ENCODE peak calls at places on chromosomes 1 and 21, in eight cellular contexts. J is AG09309; C is RWPE1; W is germinal center; T is EL; I is C1 segment of cervical spinal cord; L is activated T-helper 1 cell treated with anti-CD3 and anti-CD28 coated beads, Interleukin-12 subunit alpha, Interleukin-12 subunit beta, Interleukin-2, Interleukin-4 antibody, amounts not matched to agents 30 ng/mL and 10 ng/mL and 1 ng/mL, durations not matched to agents 14 hours and 24 hours and 36 hours; S is fibroblast of the conjunctiva. Z is an unnamed sample.

GRCh38 chr1:225735252-225736149 is 42.1 kb upstream of the SRP9 start:
- DNase-seq in J (peak), C (peak), W (no peak), T (peak), I (no peak), L (no peak), S (peak), Z (peak)

GRCh38 chr1:30085814-30086770 is 637.3 kb downstream of the MATN1 start:
- DNase-seq in J (no peak), C (no peak), W (peak), T (peak), I (peak), L (peak), S (peak), Z (no peak)

GRCh38 chr21:45982758-45983731 is 1.5 kb downstream of the COL6A1 start:
- DNase-seq in J (no peak), C (no peak), W (no peak), T (peak), I (no peak), L (no peak), S (no peak), Z (peak)

GRCh38 chr1:235781807-235782206 is 84.9 kb downstream of the LYST start:
- DNase-seq in J (no peak), C (no peak), W (no peak), T (no peak), I (no peak), L (no peak), S (no peak), Z (no peak)

GRCh38 chr1:17883662-17884395 is 128.7 kb downstream of the ACTL8 start:
- DNase-seq in J (no peak), C (no peak), W (no peak), T (no peak), I (no peak), L (no peak), S (no peak), Z (no peak)

GRCh38 chr1:11078631-11079030 is 18.8 kb upstream of the SRM start:
- DNase-seq in J (peak), C (no peak), W (no peak), T (peak), I (no peak), L (no peak), S (no peak), Z (peak)

GRCh38 chr1:27348861-27349783 is 7.3 kb downstream of the SYTL1 start:
- DNase-seq in J (no peak), C (peak), W (peak), T (peak), I (no peak), L (no peak), S (no peak), Z (no peak)

GRCh38 chr1:232793944-232794343 is 11.3 kb upstream of the MAP10 start:
- DNase-seq in J (peak), C (peak), W (no peak), T (peak), I (no peak), L (peak), S (peak), Z (no peak)

GRCh38 chr1:107058245-107059032 is 2.0 kb downstream of the PRMT6 start:
- DNase-seq in J (no peak), C (no peak), W (peak), T (no peak), I (no peak), L (no peak), S (no peak), Z (no peak)

GRCh38 chr1:26019641-26020315 is 1.8 kb upstream of the EXTL1 start:
- DNase-seq in J (no peak), C (peak), W (no peak), T (peak), I (no peak), L (no peak), S (no peak), Z (no peak)

GRCh38 chr1:157505481-157506272 is 46.6 kb downstream of the FCRL5 start:
- DNase-seq in J (peak), C (peak), W (peak), T (peak), I (peak), L (no peak), S (peak), Z (peak)

GRCh38 chr1:232868793-232869491 is 63.7 kb downstream of the MAP10 start:
- DNase-seq in J (peak), C (peak), W (no peak), T (peak), I (no peak), L (no peak), S (peak), Z (peak)

GRCh38 chr1:99659755-99660210 is 13.9 kb downstream of the PALMD start:
- DNase-seq in J (peak), C (peak), W (no peak), T (no peak), I (no peak), L (no peak), S (no peak), Z (no peak)

GRCh38 chr21:41565550-41565949 is 57.6 kb upstream of the TMPRSS2 start:
- DNase-seq in J (no peak), C (no peak), W (no peak), T (no peak), I (no peak), L (no peak), S (no peak), Z (peak)

GRCh38 chr1:219988387-219988786 is 57.9 kb downstream of the EPRS1 start:
- DNase-seq in J (no peak), C (no peak), W (peak), T (no peak), I (no peak), L (no peak), S (no peak), Z (no peak)

GRCh38 chr1:54117815-54118563 is 34.8 kb downstream of the CDCP2 start:
- DNase-seq in J (no peak), C (peak), W (no peak), T (peak), I (peak), L (no peak), S (no peak), Z (no peak)

GRCh38 chr1:111754964-111755320 is 759 bp upstream of the DDX20 start:
- DNase-seq in J (no peak), C (peak), W (peak), T (peak), I (no peak), L (peak), S (no peak), Z (no peak)

GRCh38 chr1:223337174-223337869 is 26.7 kb downstream of the SUSD4 start:
- DNase-seq in J (no peak), C (no peak), W (no peak), T (no peak), I (no peak), L (no peak), S (no peak), Z (peak)

GRCh38 chr1:33443067-33443704 is 12.3 kb upstream of the PHC2 start:
- DNase-seq in J (no peak), C (no peak), W (no peak), T (peak), I (no peak), L (no peak), S (no peak), Z (no peak)

GRCh38 chr21:36854391-36854790 is 112.1 kb downstream of the HLCS start:
- DNase-seq in J (no peak), C (no peak), W (peak), T (peak), I (peak), L (no peak), S (peak), Z (no peak)

GRCh38 chr1:38502772-38503171 is 356.8 kb downstream of the RRAGC start:
- DNase-seq in J (no peak), C (no peak), W (peak), T (no peak), I (no peak), L (no peak), S (no peak), Z (no peak)

GRCh38 chr1:46302091-46303037 is 1.1 kb downstream of the LRRC41 start:
- DNase-seq in J (no peak), C (peak), W (peak), T (no peak), I (peak), L (peak), S (no peak), Z (no peak)

GRCh38 chr21:33041981-33042380 is 16.2 kb downstream of the OLIG2 start:
- DNase-seq in J (no peak), C (no peak), W (no peak), T (peak), I (no peak), L (no peak), S (no peak), Z (no peak)

GRCh38 chr1:7296968-7297367 is 474.1 kb upstream of the VAMP3 start:
- DNase-seq in J (no peak), C (no peak), W (no peak), T (no peak), I (no peak), L (no peak), S (no peak), Z (no peak)

GRCh38 chr1:203593723-203594122 is 32.9 kb upstream of the ATP2B4 start:
- DNase-seq in J (no peak), C (no peak), W (peak), T (peak), I (no peak), L (peak), S (no peak), Z (no peak)

GRCh38 chr1:38152351-38153082 is 105.9 kb upstream of the POU3F1 start:
- DNase-seq in J (no peak), C (peak), W (peak), T (no peak), I (no peak), L (no peak), S (no peak), Z (no peak)

GRCh38 chr1:201108614-201109013 is 3.6 kb downstream of the CACNA1S start:
- DNase-seq in J (no peak), C (no peak), W (no peak), T (no peak), I (no peak), L (no peak), S (no peak), Z (no peak)